ENCODE peak calls at places on chromosome 20, in four cellular contexts. Q, O, N and J are unnamed samples.

GRCh38 chr20:54219751-54220426 is 12.0 kb downstream of the PFDN4 start:
- DNase-seq in N (peak), Q (peak), O (peak), J (no peak)

GRCh38 chr20:33470457-33470856 is 19.4 kb upstream of the CBFA2T2 start:
- DNase-seq in N (no peak), Q (no peak), O (no peak), J (no peak)

GRCh38 chr20:8749986-8750385 is 318.9 kb upstream of the PLCB4 start:
- DNase-seq in Q (no peak), N (no peak), O (no peak), J (no peak)

GRCh38 chr20:37053230-37053950 is 42.4 kb downstream of the RBL1 start:
- DNase-seq in N (no peak), Q (no peak), O (no peak), J (no peak)

GRCh38 chr20:31713312-31714049 is 9.2 kb downstream of the BCL2L1 start:
- DNase-seq in O (no peak), Q (peak), N (no peak), J (no peak)

GRCh38 chr20:62779417-62779685 is 16.9 kb upstream of the MRGBP start:
- DNase-seq in N (no peak), O (no peak), Q (no peak), J (no peak)

GRCh38 chr20:62365814-62366369 is 1.2 kb downstream of the LAMA5 start:
- DNase-seq in O (peak), Q (no peak), N (no peak), J (no peak)

GRCh38 chr20:1183153-1183552 is 1.6 kb downstream of the TMEM74B start:
- DNase-seq in Q (no peak), O (no peak), N (no peak), J (no peak)

GRCh38 chr20:61296629-61297019 is 44.6 kb downstream of the CDH4 start:
- DNase-seq in O (no peak), N (no peak), Q (no peak), J (no peak)

GRCh38 chr20:2759603-2760360 is 40.6 kb downstream of the CPXM1 start:
- DNase-seq in O (no peak), Q (no peak), N (no peak), J (no peak)

GRCh38 chr20:47502271-47502730 is 614 bp downstream of the NCOA3 start:
- DNase-seq in N (no peak), Q (no peak), O (peak), J (no peak)

DNA sequence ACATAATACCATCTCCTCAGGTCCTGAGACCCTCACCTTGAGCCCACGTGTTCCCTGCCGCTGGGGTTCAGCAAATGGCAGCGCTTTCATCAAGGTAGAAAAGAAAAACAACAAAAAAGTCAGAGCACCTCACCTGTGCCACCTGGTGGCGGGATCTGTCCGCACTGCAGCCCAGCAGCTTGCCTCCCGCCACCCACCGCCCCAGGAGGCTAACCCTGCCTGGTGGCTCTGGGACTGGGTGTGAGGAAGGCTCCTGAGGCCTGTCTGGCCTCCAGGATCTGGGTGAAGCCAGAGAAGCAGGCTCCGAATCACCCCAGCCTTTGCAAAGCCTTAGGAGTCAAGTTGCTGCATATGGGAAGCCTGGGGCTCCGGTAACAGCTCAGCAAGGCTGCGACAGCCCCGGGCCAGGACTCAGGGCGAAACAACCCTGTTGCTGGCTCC is 270.8 kb downstream of the BMP7 start:
- DNase-seq in O (peak), N (peak), Q (peak), J (no peak)
- TF ChIP-seq NFIC in O (no peak), N (no peak), Q (no peak), J (no peak)

DNA sequence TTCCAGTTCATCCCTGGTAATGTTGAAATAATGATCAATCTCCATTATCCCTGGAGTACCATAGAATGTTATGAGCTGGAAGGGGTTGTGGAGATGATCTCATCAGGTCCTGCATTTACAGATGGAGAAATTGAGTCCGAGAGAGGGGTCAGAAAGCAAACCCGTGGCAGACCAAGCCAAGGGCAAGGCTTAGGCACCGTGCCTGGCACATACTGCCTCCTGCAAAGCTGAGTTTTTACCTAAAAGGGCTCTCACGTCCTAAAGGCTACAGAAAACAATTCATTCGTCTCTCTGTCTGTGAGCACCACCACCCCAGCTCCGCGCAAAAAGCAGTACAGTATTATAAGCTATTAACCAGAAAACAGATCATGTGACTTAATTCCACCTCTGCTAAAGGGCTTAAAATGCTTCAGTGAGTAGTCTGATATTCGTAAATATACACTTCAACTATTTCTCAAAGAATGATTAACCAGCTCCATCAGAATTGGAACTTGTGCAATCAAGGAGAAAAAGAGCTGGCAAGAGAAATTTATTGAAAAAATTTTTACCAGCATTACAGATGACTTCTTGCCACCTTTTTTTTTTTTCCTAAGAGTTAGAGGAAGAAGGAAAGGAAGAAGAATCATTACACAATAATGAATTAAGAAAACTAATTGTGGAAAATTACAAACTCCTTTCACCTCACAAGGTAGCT is 3.4 kb upstream of the PARD6B start:
- DNase-seq in N (no peak), O (no peak), Q (peak), J (no peak)
- TF ChIP-seq JUND in N (no peak), O (no peak), Q (no peak), J (no peak)

GRCh38 chr20:41009960-41010359 is 18.7 kb upstream of the TOP1 start:
- DNase-seq in Q (peak), N (no peak), O (peak), J (no peak)
- TF ChIP-seq NFIC in Q (no peak), N (no peak), O (no peak), J (no peak)

GRCh38 chr20:20856306-20856705 is 143.9 kb upstream of the RALGAPA2 start:
- DNase-seq in Q (no peak), O (no peak), N (no peak), J (no peak)

GRCh38 chr20:20860078-20860806 is 147.8 kb upstream of the RALGAPA2 start:
- DNase-seq in N (peak), O (peak), Q (peak), J (peak)

GRCh38 chr20:20864346-20865096 is 152.1 kb upstream of the RALGAPA2 start:
- DNase-seq in O (peak), Q (peak), N (no peak), J (no peak)

GRCh38 chr20:20856956-20857355 is 144.5 kb upstream of the RALGAPA2 start:
- DNase-seq in N (no peak), Q (no peak), O (no peak), J (no peak)

GRCh38 chr20:20859510-20859909 is 147.1 kb upstream of the RALGAPA2 start:
- DNase-seq in O (no peak), Q (no peak), N (no peak), J (no peak)
- TF ChIP-seq JUND in O (no peak), Q (no peak), N (no peak), J (no peak)

DNA sequence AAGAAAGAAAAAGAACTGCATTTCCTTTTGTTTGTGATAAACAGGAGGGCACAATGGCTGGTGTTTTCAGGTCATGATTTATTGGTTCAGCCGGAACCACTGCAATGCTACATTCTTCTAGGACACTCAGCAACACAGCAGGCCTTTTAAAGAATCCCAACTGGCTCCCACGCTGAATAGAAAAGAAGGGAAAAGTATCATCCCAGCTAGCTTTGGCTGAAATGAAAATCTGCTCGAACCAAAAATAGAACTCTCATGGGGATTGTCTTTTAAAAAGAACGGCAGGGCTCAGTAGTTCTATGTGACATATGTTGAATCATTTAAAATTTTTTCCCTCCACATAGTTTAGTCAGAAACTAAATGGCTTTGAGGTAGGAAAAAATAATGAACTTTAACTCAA is 387.9 kb downstream of the BTBD3 start:
- DNase-seq in N (no peak), O (no peak), Q (no peak), J (no peak)
- TF ChIP-seq NFIC in N (no peak), O (no peak), Q (no peak), J (no peak)

GRCh38 chr20:51365670-51366069 is 176.8 kb downstream of the NFATC2 start:
- DNase-seq in N (no peak), Q (no peak), O (no peak), J (no peak)
- TF ChIP-seq JUND in N (peak), Q (no peak), O (no peak), J (no peak)

GRCh38 chr20:49303211-49303610 is 25.4 kb upstream of the ZNFX1 start:
- DNase-seq in Q (no peak), N (no peak), O (no peak), J (no peak)
- TF ChIP-seq NFIC in Q (no peak), N (peak), O (no peak), J (no peak)

DNA sequence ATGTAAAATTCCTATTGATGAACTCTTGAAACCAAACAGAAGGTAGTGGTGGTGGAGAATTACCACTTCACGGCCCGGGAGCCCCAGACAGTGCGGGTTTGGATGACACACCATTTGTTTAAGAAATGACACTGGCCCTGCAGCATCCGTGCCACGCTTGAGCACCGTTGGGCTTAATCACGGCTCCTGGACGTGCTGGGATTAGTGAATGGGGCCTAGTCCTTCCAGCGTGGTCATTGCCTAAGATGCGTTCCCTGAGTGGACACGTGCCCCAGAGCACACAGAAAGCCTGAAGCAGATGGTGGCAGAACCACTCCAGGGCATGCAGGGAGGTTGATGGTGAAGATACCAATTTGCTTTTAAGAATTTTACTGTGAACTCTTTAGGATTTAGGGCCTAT is 14.5 kb downstream of the STX16 start:
- DNase-seq in N (no peak), Q (no peak), O (no peak), J (no peak)
- TF ChIP-seq JUND in N (no peak), Q (no peak), O (no peak), J (no peak)

GRCh38 chr20:58408603-58409246 is 19.7 kb downstream of the VAPB start:
- DNase-seq in O (no peak), N (no peak), Q (peak), J (no peak)
- TF ChIP-seq NFIC in O (no peak), N (no peak), Q (no peak), J (no peak)